ENCODE peak calls at places on chromosomes 6 and 20, in five cellular contexts. One of them, this sample, is unnamed.
A peak's percentile ranks its signal among the peaks of the same experiment; 100 is the strongest.

GRCh38 chr6:89763550-89763949 is 56.0 kb downstream of the MDN1 start:
- DNase-seq in neuronal stem cell: no peak
- DNase-seq in H1: no peak
- DNase-seq in mesenchymal stem cell: peak; percentile 6
- DNase-seq in trophoblast cell: no peak
- DNase-seq in this sample: no peak

GRCh38 chr6:1720620-1721322 is 111.1 kb downstream of the FOXC1 start:
- DNase-seq in neuronal stem cell: peak; percentile 84
- DNase-seq in H1: no peak
- DNase-seq in mesenchymal stem cell: no peak
- DNase-seq in trophoblast cell: no peak
- DNase-seq in this sample: peak; percentile 50

GRCh38 chr6:77030929-77031674 is 432.2 kb downstream of the HTR1B start:
- DNase-seq in neuronal stem cell: no peak
- DNase-seq in H1: no peak
- DNase-seq in mesenchymal stem cell: peak; percentile 50
- DNase-seq in trophoblast cell: peak; percentile 71
- DNase-seq in this sample: no peak

GRCh38 chr6:127302728-127303675 is 36.3 kb downstream of the RNF146 start:
- DNase-seq in neuronal stem cell: no peak
- DNase-seq in H1: no peak
- DNase-seq in mesenchymal stem cell: peak; percentile 50
- DNase-seq in trophoblast cell: peak; percentile 74
- DNase-seq in this sample: no peak

GRCh38 chr6:140909156-140909555 is 1223.6 kb upstream of the GJE1 start:
- DNase-seq in neuronal stem cell: no peak
- DNase-seq in H1: no peak
- DNase-seq in mesenchymal stem cell: no peak
- DNase-seq in trophoblast cell: no peak
- DNase-seq in this sample: no peak

GRCh38 chr20:34311118-34312023 is 8.2 kb upstream of the AHCY start:
- DNase-seq in neuronal stem cell: peak; percentile 41
- DNase-seq in H1: peak; percentile 47
- DNase-seq in mesenchymal stem cell: peak; percentile 15
- DNase-seq in trophoblast cell: peak; percentile 32
- DNase-seq in this sample: peak; percentile 86

GRCh38 chr6:170247178-170247701 is 43.6 kb downstream of the DLL1 start:
- DNase-seq in neuronal stem cell: no peak
- DNase-seq in H1: no peak
- DNase-seq in mesenchymal stem cell: no peak
- DNase-seq in trophoblast cell: no peak
- DNase-seq in this sample: no peak

GRCh38 chr20:2010533-2010932 is 16.7 kb upstream of the PDYN start:
- DNase-seq in neuronal stem cell: no peak
- DNase-seq in H1: no peak
- DNase-seq in mesenchymal stem cell: no peak
- DNase-seq in trophoblast cell: no peak
- DNase-seq in this sample: no peak

GRCh38 chr6:33978593-33979150 is 167.2 kb downstream of the GRM4 start:
- DNase-seq in neuronal stem cell: no peak
- DNase-seq in H1: no peak
- DNase-seq in mesenchymal stem cell: no peak
- DNase-seq in trophoblast cell: peak; percentile 83
- DNase-seq in this sample: peak; percentile 18

GRCh38 chr20:22681591-22682248 is 97.3 kb upstream of the FOXA2 start:
- DNase-seq in neuronal stem cell: no peak
- DNase-seq in H1: no peak
- DNase-seq in mesenchymal stem cell: no peak
- DNase-seq in trophoblast cell: no peak
- DNase-seq in this sample: no peak
- H2BK12ac ChIP-seq in neuronal stem cell: no peak overlapping the region
- H2BK12ac ChIP-seq in H1: no peak overlapping the region
- H2BK12ac ChIP-seq in mesenchymal stem cell: no peak overlapping the region
- H2BK12ac ChIP-seq in trophoblast cell: no peak overlapping the region
- H2BK12ac ChIP-seq in this sample: no peak overlapping the region

GRCh38 chr6:16914184-16914583 is 152.9 kb upstream of the ATXN1 start:
- DNase-seq in neuronal stem cell: no peak
- DNase-seq in H1: no peak
- DNase-seq in mesenchymal stem cell: no peak
- DNase-seq in trophoblast cell: no peak
- DNase-seq in this sample: no peak
- H2BK12ac ChIP-seq in neuronal stem cell: no peak overlapping the region
- H2BK12ac ChIP-seq in H1: no peak overlapping the region
- H2BK12ac ChIP-seq in mesenchymal stem cell: no peak overlapping the region
- H2BK12ac ChIP-seq in trophoblast cell: no peak overlapping the region
- H2BK12ac ChIP-seq in this sample: no peak overlapping the region

GRCh38 chr6:110999634-111000270 is 17.9 kb downstream of the RPF2 start:
- DNase-seq in neuronal stem cell: no peak
- DNase-seq in H1: no peak
- DNase-seq in mesenchymal stem cell: peak; percentile 56
- DNase-seq in trophoblast cell: peak; percentile 72
- DNase-seq in this sample: no peak

GRCh38 chr6:110996661-110997060 is 14.8 kb downstream of the RPF2 start:
- DNase-seq in neuronal stem cell: no peak
- DNase-seq in H1: no peak
- DNase-seq in mesenchymal stem cell: no peak
- DNase-seq in trophoblast cell: no peak
- DNase-seq in this sample: no peak

DNA sequence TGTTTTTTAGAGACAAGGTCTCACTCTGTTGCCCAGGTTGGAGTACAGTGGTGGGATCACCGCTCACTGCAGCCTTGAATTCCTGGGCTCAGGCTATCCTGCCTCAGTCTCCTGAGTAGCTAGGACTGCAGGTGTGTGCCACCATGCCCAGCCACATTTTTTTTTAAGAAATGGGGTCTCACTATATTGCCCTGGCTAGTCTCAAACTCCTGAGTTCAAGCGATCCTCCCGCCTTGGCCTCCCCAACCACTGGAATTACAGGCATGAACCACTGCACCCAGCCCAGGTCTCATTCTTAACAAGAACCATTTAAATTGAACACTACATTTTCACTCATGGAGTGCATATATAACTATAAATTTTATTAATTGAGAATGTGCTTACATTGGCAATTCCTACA is 20.5 kb downstream of the RPF2 start:
- DNase-seq in neuronal stem cell: no peak
- DNase-seq in H1: no peak
- DNase-seq in mesenchymal stem cell: no peak
- DNase-seq in trophoblast cell: no peak
- DNase-seq in this sample: no peak
- H2BK12ac ChIP-seq in neuronal stem cell: no peak overlapping the region
- H2BK12ac ChIP-seq in H1: no peak overlapping the region
- H2BK12ac ChIP-seq in mesenchymal stem cell: no peak overlapping the region
- H2BK12ac ChIP-seq in trophoblast cell: no peak overlapping the region
- H2BK12ac ChIP-seq in this sample: no peak overlapping the region

DNA sequence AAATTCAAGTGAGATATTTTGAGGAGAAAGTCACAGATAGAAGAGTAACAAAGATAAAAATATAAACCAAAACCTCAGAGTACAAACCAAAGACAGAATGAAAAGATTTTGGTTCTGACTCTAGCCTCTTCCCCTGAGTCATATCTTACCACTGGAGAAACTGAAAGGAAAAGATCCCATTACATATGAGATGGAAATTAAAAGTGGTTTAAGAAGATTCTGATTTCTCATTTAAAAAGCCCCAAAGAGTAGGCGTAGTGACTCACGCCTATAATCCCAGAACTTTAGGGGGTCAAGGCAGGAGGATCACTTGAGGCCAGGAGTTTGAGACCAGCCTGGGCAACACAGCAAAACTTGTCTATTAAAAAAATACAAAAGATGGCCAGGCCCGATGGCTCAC is 30.6 kb downstream of the SPINT4 start:
- DNase-seq in neuronal stem cell: no peak
- DNase-seq in H1: no peak
- DNase-seq in mesenchymal stem cell: no peak
- DNase-seq in trophoblast cell: no peak
- DNase-seq in this sample: no peak
- H2BK12ac ChIP-seq in neuronal stem cell: no peak overlapping the region
- H2BK12ac ChIP-seq in H1: no peak overlapping the region
- H2BK12ac ChIP-seq in mesenchymal stem cell: no peak overlapping the region
- H2BK12ac ChIP-seq in trophoblast cell: no peak overlapping the region
- H2BK12ac ChIP-seq in this sample: no peak overlapping the region

GRCh38 chr6:111920581-111920980 is 47.3 kb upstream of the FYN start:
- DNase-seq in neuronal stem cell: no peak
- DNase-seq in H1: no peak
- DNase-seq in mesenchymal stem cell: no peak
- DNase-seq in trophoblast cell: no peak
- DNase-seq in this sample: no peak
- H2BK12ac ChIP-seq in neuronal stem cell: no peak overlapping the region
- H2BK12ac ChIP-seq in H1: no peak overlapping the region
- H2BK12ac ChIP-seq in mesenchymal stem cell: no peak overlapping the region
- H2BK12ac ChIP-seq in trophoblast cell: no peak overlapping the region
- H2BK12ac ChIP-seq in this sample: no peak overlapping the region

GRCh38 chr6:155959898-155960297 is 504.3 kb upstream of the NOX3 start:
- DNase-seq in neuronal stem cell: no peak
- DNase-seq in H1: no peak
- DNase-seq in mesenchymal stem cell: no peak
- DNase-seq in trophoblast cell: no peak
- DNase-seq in this sample: no peak

GRCh38 chr6:155954149-155954548 is 498.5 kb upstream of the NOX3 start:
- DNase-seq in neuronal stem cell: no peak
- DNase-seq in H1: no peak
- DNase-seq in mesenchymal stem cell: no peak
- DNase-seq in trophoblast cell: no peak
- DNase-seq in this sample: no peak

GRCh38 chr6:155955038-155955437 is 499.4 kb upstream of the NOX3 start:
- DNase-seq in neuronal stem cell: no peak
- DNase-seq in H1: peak; percentile 53
- DNase-seq in mesenchymal stem cell: no peak
- DNase-seq in trophoblast cell: no peak
- DNase-seq in this sample: peak; percentile 78

GRCh38 chr6:155958550-155958949 is 502.9 kb upstream of the NOX3 start:
- DNase-seq in neuronal stem cell: no peak
- DNase-seq in H1: no peak
- DNase-seq in mesenchymal stem cell: no peak
- DNase-seq in trophoblast cell: no peak
- DNase-seq in this sample: no peak
- H2BK12ac ChIP-seq in neuronal stem cell: no peak overlapping the region
- H2BK12ac ChIP-seq in H1: no peak overlapping the region
- H2BK12ac ChIP-seq in mesenchymal stem cell: no peak overlapping the region
- H2BK12ac ChIP-seq in trophoblast cell: no peak overlapping the region
- H2BK12ac ChIP-seq in this sample: no peak overlapping the region

GRCh38 chr6:53023323-53023722 is 28.2 kb upstream of the GSTA4 start:
- DNase-seq in neuronal stem cell: no peak
- DNase-seq in H1: no peak
- DNase-seq in mesenchymal stem cell: no peak
- DNase-seq in trophoblast cell: no peak
- DNase-seq in this sample: no peak
- H2BK12ac ChIP-seq in neuronal stem cell: no peak overlapping the region
- H2BK12ac ChIP-seq in H1: no peak overlapping the region
- H2BK12ac ChIP-seq in mesenchymal stem cell: no peak overlapping the region
- H2BK12ac ChIP-seq in trophoblast cell: no peak overlapping the region
- H2BK12ac ChIP-seq in this sample: no peak overlapping the region

GRCh38 chr6:28896505-28897392 is 27.0 kb downstream of the TRIM27 start:
- DNase-seq in neuronal stem cell: peak; percentile 73
- DNase-seq in H1: no peak
- DNase-seq in mesenchymal stem cell: peak; percentile 83
- DNase-seq in trophoblast cell: peak; percentile 76
- DNase-seq in this sample: peak; percentile 61
- H2BK12ac ChIP-seq in neuronal stem cell: no peak overlapping the region
- H2BK12ac ChIP-seq in H1: peak overlapping the region; percentile 62
- H2BK12ac ChIP-seq in mesenchymal stem cell: no peak overlapping the region
- H2BK12ac ChIP-seq in trophoblast cell: no peak overlapping the region
- H2BK12ac ChIP-seq in this sample: no peak overlapping the region

GRCh38 chr20:45742596-45742995 is 20.4 kb downstream of the SPINT4 start:
- DNase-seq in neuronal stem cell: no peak
- DNase-seq in H1: no peak
- DNase-seq in mesenchymal stem cell: no peak
- DNase-seq in trophoblast cell: peak; percentile 72
- DNase-seq in this sample: no peak
- H2BK12ac ChIP-seq in neuronal stem cell: no peak overlapping the region
- H2BK12ac ChIP-seq in H1: no peak overlapping the region
- H2BK12ac ChIP-seq in mesenchymal stem cell: no peak overlapping the region
- H2BK12ac ChIP-seq in trophoblast cell: no peak overlapping the region
- H2BK12ac ChIP-seq in this sample: no peak overlapping the region